ENCODE peak calls at places on chromosomes 6 and 20, in eight cellular contexts. One of them, this sample, is unnamed.

GRCh38 chr6:47080083-47080596 is 38.0 kb upstream of the ADGRF1 start:
- DNase-seq in left colon: no peak
- DNase-seq in cardiac muscle cell: no peak
- DNase-seq in Kasumi-1: no peak
- DNase-seq in SHP77 treated with DMSO at 0.1 percent for 48 hours: no peak
- DNase-seq in C1 segment of cervical spinal cord: no peak
- DNase-seq in activated T-helper 1 cell treated with anti-CD3 and anti-CD28 coated beads, Interleukin-2, amount 50 U/mL, for 16 hours: no peak
- DNase-seq in GM20000: no peak
- DNase-seq in this sample: no peak

GRCh38 chr6:34810936-34811632 is 19.2 kb downstream of the BLTP3A start:
- DNase-seq in GM20000: peak
- DNase-seq in C1 segment of cervical spinal cord: no peak
- DNase-seq in left colon: no peak
- DNase-seq in SHP77 treated with DMSO at 0.1 percent for 48 hours: no peak
- DNase-seq in Kasumi-1: no peak
- DNase-seq in cardiac muscle cell: no peak
- DNase-seq in activated T-helper 1 cell treated with anti-CD3 and anti-CD28 coated beads, Interleukin-2, amount 50 U/mL, for 16 hours: no peak
- DNase-seq in this sample: peak

GRCh38 chr6:114362957-114363356 is 20.1 kb upstream of the HS3ST5 start:
- DNase-seq in cardiac muscle cell: no peak
- DNase-seq in C1 segment of cervical spinal cord: no peak
- DNase-seq in activated T-helper 1 cell treated with anti-CD3 and anti-CD28 coated beads, Interleukin-2, amount 50 U/mL, for 16 hours: no peak
- DNase-seq in Kasumi-1: no peak
- DNase-seq in GM20000: no peak
- DNase-seq in SHP77 treated with DMSO at 0.1 percent for 48 hours: no peak
- DNase-seq in left colon: no peak
- DNase-seq in this sample: no peak

GRCh38 chr20:50294164-50295088 is 103.8 kb downstream of the CEBPB start:
- DNase-seq in cardiac muscle cell: no peak
- DNase-seq in SHP77 treated with DMSO at 0.1 percent for 48 hours: no peak
- DNase-seq in Kasumi-1: no peak
- DNase-seq in C1 segment of cervical spinal cord: no peak
- DNase-seq in left colon: no peak
- DNase-seq in GM20000: no peak
- DNase-seq in activated T-helper 1 cell treated with anti-CD3 and anti-CD28 coated beads, Interleukin-2, amount 50 U/mL, for 16 hours: no peak
- DNase-seq in this sample: no peak

GRCh38 chr20:48198951-48199431 is 413.7 kb upstream of the SULF2 start:
- DNase-seq in activated T-helper 1 cell treated with anti-CD3 and anti-CD28 coated beads, Interleukin-2, amount 50 U/mL, for 16 hours: no peak
- DNase-seq in SHP77 treated with DMSO at 0.1 percent for 48 hours: no peak
- DNase-seq in cardiac muscle cell: peak
- DNase-seq in Kasumi-1: no peak
- DNase-seq in GM20000: no peak
- DNase-seq in C1 segment of cervical spinal cord: no peak
- DNase-seq in left colon: no peak
- DNase-seq in this sample: no peak

GRCh38 chr6:142462260-142462659 is 160.5 kb downstream of the ADGRG6 start:
- DNase-seq in activated T-helper 1 cell treated with anti-CD3 and anti-CD28 coated beads, Interleukin-2, amount 50 U/mL, for 16 hours: no peak
- DNase-seq in Kasumi-1: no peak
- DNase-seq in left colon: no peak
- DNase-seq in cardiac muscle cell: no peak
- DNase-seq in SHP77 treated with DMSO at 0.1 percent for 48 hours: no peak
- DNase-seq in C1 segment of cervical spinal cord: no peak
- DNase-seq in GM20000: no peak
- DNase-seq in this sample: no peak

GRCh38 chr6:121800047-121800446 is 364.6 kb downstream of the GJA1 start:
- DNase-seq in Kasumi-1: no peak
- DNase-seq in cardiac muscle cell: no peak
- DNase-seq in C1 segment of cervical spinal cord: no peak
- DNase-seq in SHP77 treated with DMSO at 0.1 percent for 48 hours: no peak
- DNase-seq in activated T-helper 1 cell treated with anti-CD3 and anti-CD28 coated beads, Interleukin-2, amount 50 U/mL, for 16 hours: no peak
- DNase-seq in GM20000: no peak
- DNase-seq in left colon: no peak
- DNase-seq in this sample: no peak

GRCh38 chr6:111237757-111238260 is 150.5 kb downstream of the SLC16A10 start:
- DNase-seq in C1 segment of cervical spinal cord: no peak
- DNase-seq in activated T-helper 1 cell treated with anti-CD3 and anti-CD28 coated beads, Interleukin-2, amount 50 U/mL, for 16 hours: no peak
- DNase-seq in left colon: no peak
- DNase-seq in SHP77 treated with DMSO at 0.1 percent for 48 hours: no peak
- DNase-seq in GM20000: no peak
- DNase-seq in Kasumi-1: no peak
- DNase-seq in cardiac muscle cell: no peak
- DNase-seq in this sample: no peak

GRCh38 chr20:46657137-46657536 is 5.9 kb upstream of the SLC13A3 start:
- DNase-seq in activated T-helper 1 cell treated with anti-CD3 and anti-CD28 coated beads, Interleukin-2, amount 50 U/mL, for 16 hours: no peak
- DNase-seq in SHP77 treated with DMSO at 0.1 percent for 48 hours: no peak
- DNase-seq in GM20000: no peak
- DNase-seq in cardiac muscle cell: no peak
- DNase-seq in left colon: no peak
- DNase-seq in Kasumi-1: no peak
- DNase-seq in C1 segment of cervical spinal cord: no peak
- DNase-seq in this sample: no peak

GRCh38 chr20:35327074-35327976 is 35.1 kb upstream of the FAM83C start:
- DNase-seq in activated T-helper 1 cell treated with anti-CD3 and anti-CD28 coated beads, Interleukin-2, amount 50 U/mL, for 16 hours: no peak
- DNase-seq in C1 segment of cervical spinal cord: no peak
- DNase-seq in SHP77 treated with DMSO at 0.1 percent for 48 hours: no peak
- DNase-seq in cardiac muscle cell: peak
- DNase-seq in Kasumi-1: no peak
- DNase-seq in GM20000: no peak
- DNase-seq in left colon: peak
- DNase-seq in this sample: no peak

GRCh38 chr6:5763407-5763806 is 243.3 kb downstream of the NRN1 start:
- DNase-seq in GM20000: no peak
- DNase-seq in activated T-helper 1 cell treated with anti-CD3 and anti-CD28 coated beads, Interleukin-2, amount 50 U/mL, for 16 hours: no peak
- DNase-seq in left colon: no peak
- DNase-seq in cardiac muscle cell: no peak
- DNase-seq in Kasumi-1: no peak
- DNase-seq in C1 segment of cervical spinal cord: no peak
- DNase-seq in SHP77 treated with DMSO at 0.1 percent for 48 hours: no peak
- DNase-seq in this sample: no peak

GRCh38 chr6:36753671-36754485 is 56.3 kb downstream of the RAB44 start:
- DNase-seq in C1 segment of cervical spinal cord: no peak
- DNase-seq in activated T-helper 1 cell treated with anti-CD3 and anti-CD28 coated beads, Interleukin-2, amount 50 U/mL, for 16 hours: no peak
- DNase-seq in SHP77 treated with DMSO at 0.1 percent for 48 hours: no peak
- DNase-seq in GM20000: no peak
- DNase-seq in Kasumi-1: no peak
- DNase-seq in cardiac muscle cell: no peak
- DNase-seq in left colon: no peak
- DNase-seq in this sample: peak

GRCh38 chr20:49811825-49812462 is 684 bp upstream of the SLC9A8 start:
- DNase-seq in activated T-helper 1 cell treated with anti-CD3 and anti-CD28 coated beads, Interleukin-2, amount 50 U/mL, for 16 hours: no peak
- DNase-seq in left colon: no peak
- DNase-seq in SHP77 treated with DMSO at 0.1 percent for 48 hours: no peak
- DNase-seq in cardiac muscle cell: peak
- DNase-seq in GM20000: no peak
- DNase-seq in Kasumi-1: no peak
- DNase-seq in C1 segment of cervical spinal cord: no peak
- DNase-seq in this sample: no peak

GRCh38 chr6:126886106-126886505 is 232.4 kb upstream of the RSPO3 start:
- DNase-seq in left colon: no peak
- DNase-seq in C1 segment of cervical spinal cord: no peak
- DNase-seq in activated T-helper 1 cell treated with anti-CD3 and anti-CD28 coated beads, Interleukin-2, amount 50 U/mL, for 16 hours: no peak
- DNase-seq in SHP77 treated with DMSO at 0.1 percent for 48 hours: no peak
- DNase-seq in Kasumi-1: no peak
- DNase-seq in GM20000: no peak
- DNase-seq in cardiac muscle cell: peak
- DNase-seq in this sample: no peak

GRCh38 chr6:88612631-88613030 is 350.8 kb downstream of the RNGTT start:
- DNase-seq in SHP77 treated with DMSO at 0.1 percent for 48 hours: no peak
- DNase-seq in GM20000: no peak
- DNase-seq in activated T-helper 1 cell treated with anti-CD3 and anti-CD28 coated beads, Interleukin-2, amount 50 U/mL, for 16 hours: no peak
- DNase-seq in Kasumi-1: no peak
- DNase-seq in C1 segment of cervical spinal cord: no peak
- DNase-seq in cardiac muscle cell: no peak
- DNase-seq in left colon: no peak
- DNase-seq in this sample: no peak

GRCh38 chr6:37787216-37787615 is 32.3 kb upstream of the ZFAND3 start:
- DNase-seq in C1 segment of cervical spinal cord: no peak
- DNase-seq in GM20000: no peak
- DNase-seq in activated T-helper 1 cell treated with anti-CD3 and anti-CD28 coated beads, Interleukin-2, amount 50 U/mL, for 16 hours: no peak
- DNase-seq in left colon: no peak
- DNase-seq in cardiac muscle cell: no peak
- DNase-seq in Kasumi-1: no peak
- DNase-seq in SHP77 treated with DMSO at 0.1 percent for 48 hours: no peak
- DNase-seq in this sample: no peak

GRCh38 chr6:11653028-11653583 is 115.6 kb downstream of the TMEM170B start:
- DNase-seq in SHP77 treated with DMSO at 0.1 percent for 48 hours: no peak
- DNase-seq in Kasumi-1: peak
- DNase-seq in left colon: no peak
- DNase-seq in GM20000: peak
- DNase-seq in C1 segment of cervical spinal cord: no peak
- DNase-seq in activated T-helper 1 cell treated with anti-CD3 and anti-CD28 coated beads, Interleukin-2, amount 50 U/mL, for 16 hours: no peak
- DNase-seq in cardiac muscle cell: peak
- DNase-seq in this sample: no peak

GRCh38 chr6:133857696-133858095 is 31.2 kb upstream of the TCF21 start:
- DNase-seq in GM20000: no peak
- DNase-seq in left colon: no peak
- DNase-seq in cardiac muscle cell: no peak
- DNase-seq in SHP77 treated with DMSO at 0.1 percent for 48 hours: no peak
- DNase-seq in C1 segment of cervical spinal cord: no peak
- DNase-seq in Kasumi-1: no peak
- DNase-seq in activated T-helper 1 cell treated with anti-CD3 and anti-CD28 coated beads, Interleukin-2, amount 50 U/mL, for 16 hours: no peak
- DNase-seq in this sample: no peak

GRCh38 chr6:3664641-3665041 is 86.9 kb downstream of the PXDC1 start:
- DNase-seq in left colon: no peak
- DNase-seq in activated T-helper 1 cell treated with anti-CD3 and anti-CD28 coated beads, Interleukin-2, amount 50 U/mL, for 16 hours: no peak
- DNase-seq in SHP77 treated with DMSO at 0.1 percent for 48 hours: no peak
- DNase-seq in cardiac muscle cell: peak
- DNase-seq in Kasumi-1: no peak
- DNase-seq in C1 segment of cervical spinal cord: no peak
- DNase-seq in GM20000: no peak
- DNase-seq in this sample: no peak

GRCh38 chr6:151209071-151209831 is 30.5 kb upstream of the AKAP12 start:
- DNase-seq in C1 segment of cervical spinal cord: no peak
- DNase-seq in Kasumi-1: no peak
- DNase-seq in GM20000: no peak
- DNase-seq in activated T-helper 1 cell treated with anti-CD3 and anti-CD28 coated beads, Interleukin-2, amount 50 U/mL, for 16 hours: no peak
- DNase-seq in SHP77 treated with DMSO at 0.1 percent for 48 hours: no peak
- DNase-seq in left colon: no peak
- DNase-seq in cardiac muscle cell: peak
- DNase-seq in this sample: no peak

GRCh38 chr20:59217162-59217561 is 53.5 kb downstream of the ZNF831 start:
- DNase-seq in Kasumi-1: no peak
- DNase-seq in SHP77 treated with DMSO at 0.1 percent for 48 hours: no peak
- DNase-seq in cardiac muscle cell: peak
- DNase-seq in activated T-helper 1 cell treated with anti-CD3 and anti-CD28 coated beads, Interleukin-2, amount 50 U/mL, for 16 hours: no peak
- DNase-seq in left colon: no peak
- DNase-seq in GM20000: no peak
- DNase-seq in C1 segment of cervical spinal cord: no peak
- DNase-seq in this sample: no peak